ENCODE peak calls at places on chromosomes 3 and 15, in four cellular contexts. T is WTC11, S is GM12878, Y is HepG2. V is an unnamed sample.

GRCh38 chr3:122730240-122730639 is 49.6 kb downstream of the PARP14 start:
- DNase-seq in T (peak; percentile 16), S (no peak), Y (no peak), V (peak; percentile 73)

GRCh38 chr15:29854413-29854812 is 32.1 kb upstream of the TJP1 start:
- DNase-seq in Y (no peak), T (no peak), S (no peak), V (no peak)

GRCh38 chr3:152213086-152213674 is 55.5 kb upstream of the MBNL1 start:
- DNase-seq in T (no peak), Y (no peak), S (no peak), V (no peak)

GRCh38 chr3:193783166-193783896 is 190.3 kb downstream of the OPA1 start:
- DNase-seq in S (no peak), Y (no peak), T (no peak), V (no peak)

GRCh38 chr15:31740203-31740602 is 290.1 kb upstream of the CHRNA7 start:
- DNase-seq in S (no peak), Y (no peak), T (peak; percentile 60), V (no peak)

GRCh38 chr15:81224232-81224631 is 27.6 kb downstream of the IL16 start:
- DNase-seq in T (no peak), Y (no peak), S (no peak), V (no peak)

GRCh38 chr3:20037255-20037996 is 2.8 kb upstream of the KAT2B start:
- DNase-seq in T (no peak), Y (no peak), S (no peak), V (no peak)

GRCh38 chr3:169563775-169564059 is 99.8 kb downstream of the MECOM start:
- DNase-seq in Y (no peak), T (no peak), S (no peak), V (no peak)

GRCh38 chr3:109188726-109189125 is 52.2 kb downstream of the C3orf85 start:
- DNase-seq in T (no peak), S (no peak), Y (no peak), V (no peak)

GRCh38 chr15:59736181-59736580 is 47.1 kb upstream of the BNIP2 start:
- DNase-seq in S (no peak), Y (no peak), T (peak; percentile 18), V (no peak)

GRCh38 chr15:29822685-29823459 is 604 bp upstream of the TJP1 start:
- DNase-seq in S (no peak), T (peak; percentile 64), Y (peak; percentile 66), V (no peak)

GRCh38 chr15:68352401-68353062 is 75.0 kb downstream of the FEM1B start:
- DNase-seq in Y (no peak), S (peak; percentile 21), T (no peak), V (no peak)

GRCh38 chr3:116059421-116060096 is 385.7 kb downstream of the LSAMP start:
- DNase-seq in T (peak; percentile 34), S (no peak), Y (peak; percentile 1), V (peak; percentile 12)

GRCh38 chr3:85475346-85475745 is 516.6 kb downstream of the CADM2 start:
- DNase-seq in T (no peak), S (no peak), Y (no peak), V (no peak)

GRCh38 chr3:71537211-71537611 is 46.3 kb downstream of the FOXP1 start:
- DNase-seq in T (no peak), Y (no peak), S (no peak), V (no peak)

GRCh38 chr15:63157891-63158431 is 684 bp upstream of the RPS27L start:
- DNase-seq in Y (peak; percentile 70), T (no peak), S (no peak), V (peak; percentile 77)

GRCh38 chr3:177150970-177151627 is 46.2 kb downstream of the TBL1XR1 start:
- DNase-seq in T (no peak), S (peak; percentile 48), Y (peak; percentile 18), V (peak; percentile 42)

GRCh38 chr15:61584410-61584809 is 355.3 kb upstream of the RORA start:
- DNase-seq in Y (no peak), S (no peak), T (no peak), V (no peak)

DNA sequence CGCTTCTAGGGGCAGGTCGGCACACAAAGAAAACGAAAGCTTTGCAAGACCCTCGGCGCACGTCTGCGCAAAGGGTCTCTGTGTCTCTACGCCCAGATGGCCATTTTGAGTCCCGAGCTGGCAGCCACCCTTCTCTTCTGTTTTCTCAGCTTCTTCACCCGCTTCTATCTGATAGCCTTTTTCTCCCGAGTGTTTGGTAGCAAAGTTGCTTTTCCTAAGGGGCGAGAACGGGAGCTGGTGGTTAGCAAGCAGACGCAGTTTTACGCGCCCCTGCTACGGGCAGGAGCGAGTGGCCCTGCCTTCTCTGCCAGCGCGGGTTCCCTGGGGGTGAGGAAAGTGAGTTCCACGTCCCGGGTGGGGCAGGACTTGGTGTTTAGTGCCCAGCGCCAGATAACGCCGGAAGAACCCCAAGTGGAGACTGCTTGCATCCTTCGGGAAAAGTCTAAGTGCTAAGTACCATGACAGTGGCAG is 2.9 kb upstream of the MKRN2 start:
- DNase-seq in S (no peak), T (no peak), Y (no peak), V (no peak)
- TF ChIP-seq CREM in S (no peak), T (no peak), Y (no peak), V (no peak)

GRCh38 chr15:73317651-73318462 is 50.9 kb downstream of the HCN4 start:
- DNase-seq in T (no peak), Y (no peak), S (no peak), V (no peak)

GRCh38 chr15:73319460-73320245 is 49.1 kb downstream of the HCN4 start:
- DNase-seq in T (no peak), Y (no peak), S (no peak), V (no peak)

GRCh38 chr15:73320619-73321180 is 48.1 kb downstream of the HCN4 start:
- DNase-seq in S (no peak), T (no peak), Y (no peak), V (no peak)

GRCh38 chr15:73321496-73322344 is 47.0 kb downstream of the HCN4 start:
- DNase-seq in S (no peak), Y (no peak), T (no peak), V (no peak)

DNA sequence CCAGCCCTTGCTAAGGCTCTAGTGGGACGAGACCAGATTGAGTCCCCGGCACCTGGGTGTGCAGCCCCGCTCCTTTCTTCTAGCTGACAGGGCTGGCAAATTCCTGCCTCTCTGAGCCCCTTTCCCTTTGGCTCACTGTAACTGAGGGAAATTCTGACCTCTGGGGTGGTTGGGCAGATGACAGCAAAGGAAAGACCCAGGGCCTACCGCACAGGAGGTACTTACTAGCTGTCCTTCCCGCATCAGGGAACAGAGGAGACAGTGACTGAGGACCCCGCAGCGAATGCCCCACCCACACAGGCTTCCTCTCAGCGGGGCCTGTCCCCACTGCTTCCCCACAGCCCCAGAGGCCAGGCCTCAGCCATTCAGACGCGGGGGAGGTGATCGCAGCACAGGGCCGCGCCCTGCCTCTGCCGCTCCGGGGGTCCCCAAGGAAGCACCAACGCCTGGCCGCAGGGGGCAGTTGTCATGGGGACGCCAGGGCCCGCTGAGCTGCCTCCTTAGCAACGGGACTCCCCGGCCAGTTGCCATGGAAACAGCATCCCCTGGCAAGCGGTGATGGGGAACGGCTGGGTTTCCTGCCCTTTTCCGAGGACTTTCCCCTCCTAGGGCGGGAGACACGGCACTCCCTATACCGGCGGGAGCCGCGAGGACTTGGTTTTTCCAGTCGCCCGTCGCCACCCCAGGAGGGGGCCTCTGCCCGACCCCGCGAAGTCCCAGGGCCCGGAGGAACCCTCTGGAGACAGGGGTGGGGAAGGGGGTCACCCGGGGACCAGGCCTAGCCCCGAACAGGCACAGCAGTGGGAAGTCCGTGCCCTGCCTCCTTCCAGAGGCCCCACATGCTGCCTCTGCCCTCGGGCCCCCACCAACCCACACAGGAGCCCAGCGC is 50.1 kb downstream of the HCN4 start:
- DNase-seq in Y (no peak), T (peak; percentile 70), S (no peak), V (peak; percentile 45)
- TF ChIP-seq CREM in Y (no peak), T (no peak), S (no peak), V (no peak)

GRCh38 chr3:99755831-99756230 is 61.8 kb upstream of the CMSS1 start:
- DNase-seq in Y (no peak), S (no peak), T (no peak), V (no peak)

GRCh38 chr3:99757948-99758347 is 59.7 kb upstream of the CMSS1 start:
- DNase-seq in Y (no peak), T (no peak), S (no peak), V (no peak)

GRCh38 chr3:99751649-99752048 is 66.0 kb upstream of the CMSS1 start:
- DNase-seq in T (no peak), S (no peak), Y (no peak), V (no peak)

GRCh38 chr3:99758502-99759177 is 59.0 kb upstream of the CMSS1 start:
- DNase-seq in Y (no peak), T (no peak), S (no peak), V (no peak)

GRCh38 chr3:99753268-99753975 is 64.2 kb upstream of the CMSS1 start:
- DNase-seq in Y (peak; percentile 28), T (peak; percentile 25), S (peak; percentile 40), V (peak; percentile 7)
- TF ChIP-seq CREM in Y (no peak), T (no peak), S (no peak), V (no peak)

GRCh38 chr3:143712522-143712921 is 135.7 kb downstream of the SLC9A9 start:
- DNase-seq in S (no peak), Y (no peak), T (no peak), V (no peak)

GRCh38 chr3:143720381-143720780 is 127.9 kb downstream of the SLC9A9 start:
- DNase-seq in S (no peak), Y (no peak), T (no peak), V (no peak)

GRCh38 chr3:143718463-143718862 is 129.8 kb downstream of the SLC9A9 start:
- DNase-seq in S (no peak), Y (no peak), T (peak; percentile 18), V (no peak)

DNA sequence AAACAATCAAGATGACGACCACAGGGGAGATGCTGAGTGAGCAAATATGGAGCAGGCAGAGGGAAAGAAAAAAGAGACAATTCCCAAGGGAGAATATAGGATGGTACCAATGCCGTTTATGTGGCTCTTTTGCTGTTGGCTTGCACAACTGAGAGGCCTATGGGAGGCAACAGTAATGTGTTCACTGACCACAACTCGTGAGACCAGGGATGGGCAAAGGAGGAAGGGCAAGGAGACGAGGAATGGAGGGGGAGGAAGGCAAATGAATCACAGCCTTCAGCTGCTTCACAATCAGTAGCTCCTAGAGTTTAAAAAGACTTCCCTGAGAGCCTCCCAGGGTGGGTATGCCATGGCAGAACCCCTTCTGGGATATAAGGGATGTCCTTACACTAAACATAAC is 131.5 kb downstream of the SLC9A9 start:
- DNase-seq in Y (no peak), T (no peak), S (no peak), V (no peak)
- TF ChIP-seq CREM in Y (no peak), T (no peak), S (no peak), V (no peak)

V was measured in K562.